ENCODE peak calls at places on chromosomes 3 and 15, in ten cellular contexts. Q is Peyer's patch; U is kidney; M is foreskin keratinocyte; O is lower lobe of right lung; R is spleen; G is GM23248; V is fibroblast of lung; D is PC-3; P is CD4-positive, alpha-beta T cell. X is an unnamed sample.

GRCh38 chr3:127819086-127819485 is 3.2 kb downstream of the MGLL start:
- DNase-seq in Q (no peak), U (no peak), M (no peak), O (no peak), R (no peak), G (no peak), V (no peak), D (no peak), P (no peak), X (no peak)

GRCh38 chr15:74202461-74203401 is at the start of gene STRA6:
- DNase-seq in Q (no peak), U (no peak), M (no peak), O (no peak), R (no peak), G (no peak), V (peak; percentile 59), D (no peak), P (no peak), X (no peak)

GRCh38 chr15:52071570-52071969 is 41.0 kb downstream of the BCL2L10 start:
- DNase-seq in Q (peak; percentile 81), U (no peak), M (peak; percentile 91), O (no peak), R (no peak), G (no peak), V (no peak), D (peak; percentile 26), P (no peak), X (peak; percentile 85)

GRCh38 chr3:94069242-94069813 is 6.5 kb downstream of the NSUN3 start:
- DNase-seq in Q (no peak), U (no peak), M (no peak), O (no peak), R (no peak), G (peak; percentile 67), V (peak; percentile 17), D (peak; percentile 58), P (no peak), X (peak; percentile 11)

GRCh38 chr15:33200444-33200843 is 5.9 kb upstream of the FMN1 start:
- DNase-seq in Q (peak; percentile 62), U (no peak), M (no peak), O (no peak), R (no peak), G (no peak), V (peak; percentile 77), D (no peak), P (no peak), X (no peak)

GRCh38 chr3:127800508-127800907 is 21.8 kb downstream of the MGLL start:
- DNase-seq in Q (no peak), U (no peak), M (peak; percentile 61), O (no peak), R (peak; percentile 25), G (peak; percentile 60), V (peak; percentile 51), D (no peak), P (no peak), X (no peak)

GRCh38 chr15:27017168-27017809 is 46.3 kb downstream of the GABRG3 start:
- DNase-seq in Q (no peak), U (no peak), M (peak; percentile 2), O (no peak), R (no peak), G (peak; percentile 70), V (peak; percentile 72), D (peak; percentile 70), P (no peak), X (peak; percentile 63)

GRCh38 chr3:115325539-115325938 is 178.5 kb upstream of the ZBTB20 start:
- DNase-seq in Q (no peak), U (no peak), M (peak; percentile 49), O (no peak), R (no peak), G (peak; percentile 62), V (peak; percentile 61), D (peak; percentile 46), P (no peak), X (peak; percentile 12)

GRCh38 chr15:63350178-63350621 is 31.4 kb downstream of the CA12 start:
- DNase-seq in Q (no peak), U (no peak), M (no peak), O (no peak), R (no peak), G (peak; percentile 20), V (no peak), D (no peak), P (no peak), X (no peak)

GRCh38 chr3:138470687-138471086 is 36.3 kb downstream of the ESYT3 start:
- DNase-seq in Q (no peak), U (no peak), M (no peak), O (peak; percentile 56), R (no peak), G (no peak), V (no peak), D (no peak), P (no peak), X (no peak)

GRCh38 chr3:172061724-172062184 is 22.4 kb downstream of the FNDC3B start:
- DNase-seq in Q (no peak), U (no peak), M (no peak), O (no peak), R (no peak), G (peak; percentile 54), V (peak; percentile 45), D (peak; percentile 55), P (no peak), X (no peak)
- H3K27ac ChIP-seq in Q (no peak overlapping the region), U (no peak overlapping the region), M (no peak overlapping the region), O (peak overlapping the region; percentile 12), R (peak overlapping the region; percentile 79), G (peak overlapping the region; percentile 51), V (no peak overlapping the region), D (peak overlapping the region; percentile 3), P (no peak overlapping the region), X (no peak overlapping the region)

DNA sequence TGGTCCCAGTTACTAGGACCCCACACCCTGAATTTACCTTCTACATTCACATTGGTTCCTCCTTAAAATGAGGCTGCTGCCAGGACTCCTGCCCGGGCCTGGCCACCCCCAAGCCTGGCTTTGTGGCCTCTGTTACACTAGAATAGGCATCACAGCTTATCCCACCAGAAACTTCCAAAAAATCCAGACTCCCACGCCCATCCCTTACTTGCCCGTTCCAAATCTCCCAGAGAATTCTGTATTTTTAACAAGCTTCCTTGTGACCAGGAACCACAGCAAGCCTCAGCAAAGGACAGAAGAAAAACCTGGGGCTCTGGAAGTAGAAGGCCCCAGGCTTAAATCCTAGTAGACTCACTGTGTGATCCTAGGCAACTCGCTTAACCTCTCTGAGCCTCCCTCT is 36.0 kb upstream of the SLC6A1 start:
- DNase-seq in Q (no peak), U (no peak), M (no peak), O (no peak), R (no peak), G (no peak), V (no peak), D (no peak), P (no peak), X (no peak)
- H3K27ac ChIP-seq in Q (no peak overlapping the region), U (no peak overlapping the region), M (no peak overlapping the region), O (peak overlapping the region; percentile 53), R (no peak overlapping the region), G (no peak overlapping the region), V (no peak overlapping the region), D (no peak overlapping the region), P (no peak overlapping the region), X (no peak overlapping the region)

DNA sequence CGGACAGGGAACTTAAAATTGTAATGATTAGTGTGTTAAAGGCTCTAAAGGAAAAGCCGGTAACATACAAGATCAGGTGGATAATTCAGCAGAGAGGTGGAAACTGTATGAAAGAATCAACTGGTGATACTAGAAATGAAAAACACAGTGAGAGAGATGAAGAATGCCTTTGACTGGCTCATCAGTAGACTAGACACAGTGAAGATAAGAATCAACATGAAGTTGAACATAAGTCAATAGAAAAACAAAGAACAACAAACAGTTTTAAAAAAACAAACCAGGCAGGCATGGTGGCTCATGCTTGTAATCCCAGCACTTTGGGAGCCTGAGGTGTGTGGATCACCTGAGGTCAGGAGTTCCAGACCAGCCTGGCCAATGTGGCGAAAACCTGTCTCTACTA is 82.1 kb downstream of the KLF13 start:
- DNase-seq in Q (no peak), U (no peak), M (no peak), O (no peak), R (no peak), G (no peak), V (no peak), D (no peak), P (no peak), X (no peak)
- H3K27ac ChIP-seq in Q (no peak overlapping the region), U (no peak overlapping the region), M (no peak overlapping the region), O (no peak overlapping the region), R (no peak overlapping the region), G (no peak overlapping the region), V (no peak overlapping the region), D (no peak overlapping the region), P (no peak overlapping the region), X (no peak overlapping the region)

DNA sequence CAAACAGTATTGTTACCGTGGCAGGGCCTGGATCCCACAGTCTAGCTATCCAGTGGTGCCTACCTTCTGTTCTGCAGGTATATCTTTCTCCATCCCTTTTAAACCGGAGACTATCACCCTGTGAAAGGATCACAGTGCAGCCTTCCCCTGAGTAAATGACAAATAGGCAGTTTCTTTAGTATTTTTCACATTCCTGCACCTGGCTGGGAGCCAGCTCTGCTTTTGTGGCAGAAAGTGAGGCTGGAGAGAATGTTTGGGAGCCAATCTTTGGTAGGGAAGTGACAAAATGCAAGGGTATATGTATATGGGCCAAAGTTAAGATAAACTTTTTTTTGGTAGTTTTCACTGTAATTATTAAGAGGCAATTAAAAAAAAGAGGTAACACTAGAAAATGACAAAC is 54.8 kb downstream of the ARHGEF26 start:
- DNase-seq in Q (no peak), U (no peak), M (no peak), O (no peak), R (no peak), G (no peak), V (no peak), D (no peak), P (no peak), X (no peak)
- H3K27ac ChIP-seq in Q (no peak overlapping the region), U (no peak overlapping the region), M (no peak overlapping the region), O (no peak overlapping the region), R (no peak overlapping the region), G (no peak overlapping the region), V (no peak overlapping the region), D (no peak overlapping the region), P (no peak overlapping the region), X (no peak overlapping the region)

GRCh38 chr15:69608661-69609060 is 156.0 kb downstream of the RPLP1 start:
- DNase-seq in Q (no peak), U (no peak), M (no peak), O (no peak), R (no peak), G (no peak), V (no peak), D (no peak), P (no peak), X (no peak)
- H3K27ac ChIP-seq in Q (no peak overlapping the region), U (no peak overlapping the region), M (no peak overlapping the region), O (no peak overlapping the region), R (no peak overlapping the region), G (no peak overlapping the region), V (no peak overlapping the region), D (no peak overlapping the region), P (no peak overlapping the region), X (no peak overlapping the region)

X was measured in RWPE1.